ENCODE peak calls at places on chromosomes 11 and 22, in eight cellular contexts. P is left ventricle myocardium inferior; O is lung; D is transverse colon; Q is HepG2; K is PC-9; N is tibial nerve; I is CD4-positive, CD25-positive, alpha-beta regulatory T cell. W is an unnamed sample.

GRCh38 chr11:3959918-3960295 is 104.4 kb downstream of the STIM1 start:
- DNase-seq in P (no peak), O (no peak), D (no peak), Q (no peak), K (no peak), N (no peak), I (no peak), W (no peak)

GRCh38 chr11:33976351-33977199 is 75.0 kb upstream of the CAPRIN1 start:
- DNase-seq in P (no peak), O (no peak), D (no peak), Q (no peak), K (no peak), N (no peak), I (no peak), W (no peak)

GRCh38 chr11:8225589-8226036 is 38.1 kb downstream of the LMO1 start:
- DNase-seq in P (peak; percentile 67), O (peak; percentile 68), D (peak; percentile 73), Q (peak; percentile 39), K (peak; percentile 57), N (peak; percentile 89), I (peak; percentile 41), W (peak; percentile 53)

GRCh38 chr11:73958521-73959141 is 7.8 kb downstream of the DNAJB13 start:
- DNase-seq in P (no peak), O (no peak), D (no peak), Q (no peak), K (no peak), N (no peak), I (no peak), W (no peak)

GRCh38 chr22:23495614-23496444 is 84.3 kb downstream of the IGLL1 start:
- DNase-seq in P (no peak), O (no peak), D (no peak), Q (no peak), K (no peak), N (no peak), I (no peak), W (no peak)

GRCh38 chr11:28983780-28984179 is 875.6 kb downstream of the METTL15 start:
- DNase-seq in P (no peak), O (no peak), D (no peak), Q (no peak), K (peak; percentile 10), N (no peak), I (no peak), W (no peak)

GRCh38 chr11:102010776-102011500 is 36.3 kb upstream of the CFAP300 start:
- DNase-seq in P (peak; percentile 72), O (peak; percentile 81), D (peak; percentile 79), Q (peak; percentile 53), K (peak; percentile 90), N (peak; percentile 56), I (no peak), W (no peak)

GRCh38 chr11:56961609-56962008 is 27.1 kb upstream of the OR5AK2 start:
- DNase-seq in P (no peak), O (no peak), D (no peak), Q (no peak), K (no peak), N (no peak), I (no peak), W (no peak)

GRCh38 chr11:15568440-15568839 is 453.7 kb downstream of the INSC start:
- DNase-seq in P (no peak), O (no peak), D (no peak), Q (no peak), K (no peak), N (no peak), I (no peak), W (no peak)

GRCh38 chr11:59426361-59427067 is at the start of gene OR5A2:
- DNase-seq in P (no peak), O (no peak), D (no peak), Q (no peak), K (no peak), N (no peak), I (no peak), W (no peak)

GRCh38 chr22:49907807-49908206 is 10.4 kb downstream of the ALG12 start:
- DNase-seq in P (no peak), O (no peak), D (no peak), Q (no peak), K (no peak), N (no peak), I (no peak), W (no peak)

GRCh38 chr22:29782061-29782845 is 15.1 kb downstream of the UQCR10 start:
- DNase-seq in P (peak; percentile 72), O (no peak), D (peak; percentile 74), Q (peak; percentile 50), K (peak; percentile 44), N (no peak), I (no peak), W (no peak)

DNA sequence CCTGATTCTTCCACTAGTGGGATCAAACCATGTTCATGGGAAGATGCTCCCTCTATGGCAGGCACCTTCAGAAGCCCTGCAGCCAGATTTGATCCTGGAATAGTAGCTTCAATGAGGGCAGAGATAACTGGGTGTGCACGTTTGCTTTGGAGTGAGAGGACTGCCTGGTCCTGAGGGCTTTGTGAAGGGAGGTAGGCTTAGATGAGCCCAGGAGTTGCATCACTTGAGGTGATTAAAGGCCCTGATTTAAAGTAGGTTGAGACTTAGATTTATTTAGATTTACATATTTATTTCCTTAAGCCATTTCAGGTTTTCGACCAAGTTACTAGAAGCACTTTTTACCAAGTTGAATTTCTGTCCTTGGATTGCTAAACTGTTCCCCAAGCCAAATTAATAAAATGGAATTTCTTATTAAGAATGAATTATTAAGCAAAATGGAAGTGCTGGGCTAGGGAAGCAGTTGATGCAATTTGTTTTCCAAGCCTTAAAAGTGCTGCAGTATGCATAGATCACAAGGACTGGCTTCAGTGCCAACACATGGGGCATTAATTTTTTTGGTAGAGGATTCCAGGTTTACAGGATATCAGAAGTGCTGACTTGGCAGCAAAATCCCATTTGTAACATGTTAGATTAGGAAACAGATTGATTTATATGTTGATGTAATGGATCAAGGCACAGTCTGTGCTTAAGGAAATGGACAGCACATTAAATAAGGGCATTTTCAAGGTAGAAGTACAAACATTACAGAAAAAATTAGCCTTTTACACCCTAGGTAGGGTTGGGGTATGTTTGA is 33.0 kb downstream of the APLP2 start:
- DNase-seq in P (no peak), O (no peak), D (no peak), Q (no peak), K (no peak), N (no peak), I (no peak), W (no peak)
- H3K27ac ChIP-seq in P (peak overlapping the region; percentile 5), O (no peak overlapping the region), D (no peak overlapping the region), Q (no peak overlapping the region), K (peak overlapping the region; percentile 38), N (peak overlapping the region; percentile 9), I (no peak overlapping the region), W (no peak overlapping the region)

GRCh38 chr22:41290262-41291221 is 4.6 kb upstream of the RANGAP1 start:
- DNase-seq in P (no peak), O (no peak), D (no peak), Q (peak; percentile 64), K (peak; percentile 67), N (peak; percentile 18), I (no peak), W (no peak)
- H3K27ac ChIP-seq in P (no peak overlapping the region), O (no peak overlapping the region), D (peak overlapping the region; percentile 14), Q (peak overlapping the region; percentile 60), K (peak overlapping the region; percentile 93), N (peak overlapping the region; percentile 54), I (no peak overlapping the region), W (peak overlapping the region; percentile 36)

DNA sequence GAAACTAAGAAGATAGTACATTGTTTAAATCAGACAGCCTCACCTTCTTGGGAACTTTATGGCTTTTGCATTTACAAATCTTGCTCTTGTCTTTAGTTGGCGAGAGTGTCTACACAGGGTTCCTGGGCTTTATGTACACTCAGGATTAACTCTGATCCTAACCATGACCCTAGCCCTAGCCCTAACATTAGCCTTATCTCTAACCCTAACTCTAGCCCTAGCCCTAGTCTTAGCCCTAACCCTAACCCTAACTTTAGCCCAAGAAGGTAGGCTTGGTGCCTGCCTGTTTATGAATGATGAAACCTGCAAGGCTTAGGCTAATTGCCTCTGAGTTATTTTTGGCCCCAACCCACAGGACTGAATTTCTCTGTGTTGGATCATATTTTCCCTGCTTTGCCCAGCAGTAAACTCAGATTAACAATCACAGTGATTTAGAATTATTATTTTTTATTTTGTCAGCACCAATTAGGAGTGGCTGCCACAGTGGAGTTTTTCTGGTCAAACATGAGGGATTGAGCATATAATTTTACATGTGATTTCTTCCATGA is 44.1 kb upstream of the OR9Q1 start:
- DNase-seq in P (no peak), O (no peak), D (no peak), Q (no peak), K (no peak), N (no peak), I (no peak), W (no peak)
- H3K27ac ChIP-seq in P (no peak overlapping the region), O (no peak overlapping the region), D (no peak overlapping the region), Q (peak overlapping the region; percentile 61), K (no peak overlapping the region), N (no peak overlapping the region), I (no peak overlapping the region), W (no peak overlapping the region)

GRCh38 chr22:42138972-42139371 is 8.4 kb upstream of the CYP2D6 start:
- DNase-seq in P (no peak), O (no peak), D (no peak), Q (no peak), K (no peak), N (no peak), I (no peak), W (no peak)
- H3K27ac ChIP-seq in P (no peak overlapping the region), O (no peak overlapping the region), D (no peak overlapping the region), Q (no peak overlapping the region), K (no peak overlapping the region), N (no peak overlapping the region), I (no peak overlapping the region), W (no peak overlapping the region)

GRCh38 chr11:1839924-1840779 is 1.4 kb downstream of the TNNI2 start:
- DNase-seq in P (peak; percentile 66), O (peak; percentile 69), D (peak; percentile 74), Q (no peak), K (no peak), N (peak; percentile 44), I (no peak), W (no peak)
- H3K27ac ChIP-seq in P (peak overlapping the region; percentile 34), O (no peak overlapping the region), D (no peak overlapping the region), Q (no peak overlapping the region), K (no peak overlapping the region), N (peak overlapping the region; percentile 55), I (no peak overlapping the region), W (no peak overlapping the region)

GRCh38 chr11:62922653-62923371 is 1.6 kb upstream of the CHRM1 start:
- DNase-seq in P (no peak), O (no peak), D (no peak), Q (no peak), K (peak; percentile 40), N (no peak), I (no peak), W (peak; percentile 47)
- H3K27ac ChIP-seq in P (no peak overlapping the region), O (no peak overlapping the region), D (no peak overlapping the region), Q (no peak overlapping the region), K (no peak overlapping the region), N (no peak overlapping the region), I (no peak overlapping the region), W (no peak overlapping the region)

GRCh38 chr22:18079706-18080230 is 2.0 kb downstream of the PEX26 start:
- DNase-seq in P (no peak), O (no peak), D (no peak), Q (no peak), K (no peak), N (no peak), I (no peak), W (no peak)
- H3K27ac ChIP-seq in P (no peak overlapping the region), O (no peak overlapping the region), D (no peak overlapping the region), Q (no peak overlapping the region), K (no peak overlapping the region), N (no peak overlapping the region), I (no peak overlapping the region), W (no peak overlapping the region)

DNA sequence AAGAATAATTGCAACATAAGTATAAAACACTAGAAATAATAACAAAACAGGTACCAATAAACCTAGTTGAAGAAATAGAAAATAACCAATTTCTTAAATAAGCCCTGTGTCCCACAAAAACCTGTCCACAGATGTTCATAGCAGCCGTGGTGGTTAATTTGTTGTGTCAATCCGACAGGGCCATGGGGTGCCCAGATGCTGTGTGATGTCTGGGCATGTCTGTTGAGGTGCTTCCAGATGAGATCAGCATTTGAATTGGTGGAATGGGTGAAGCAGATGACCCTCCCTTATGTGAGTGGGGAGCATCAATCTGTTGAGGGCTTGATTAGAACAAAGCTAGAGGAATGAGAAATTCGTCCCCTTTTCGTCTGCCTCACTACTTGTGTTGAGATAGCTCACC is 2.5 kb upstream of the PLAAT2 start:
- DNase-seq in P (no peak), O (peak; percentile 16), D (no peak), Q (no peak), K (no peak), N (no peak), I (no peak), W (no peak)
- H3K27ac ChIP-seq in P (peak overlapping the region; percentile 80), O (no peak overlapping the region), D (peak overlapping the region; percentile 89), Q (no peak overlapping the region), K (peak overlapping the region; percentile 77), N (peak overlapping the region; percentile 3), I (no peak overlapping the region), W (no peak overlapping the region)